ENCODE peak calls at places on chromosomes 3 and 15, in five cellular contexts. One of them, this sample, is unnamed.

GRCh38 chr3:139728414-139728813 is 50.6 kb upstream of the NMNAT3 start:
- DNase-seq in SK-N-SH: no peak
- DNase-seq in HepG2: no peak
- DNase-seq in HEK293T: no peak
- DNase-seq in GM12878: no peak
- DNase-seq in this sample: no peak

GRCh38 chr3:1529666-1530065 is 436.8 kb downstream of the CNTN6 start:
- DNase-seq in HepG2: no peak
- DNase-seq in SK-N-SH: no peak
- DNase-seq in GM12878: no peak
- DNase-seq in HEK293T: no peak
- DNase-seq in this sample: no peak

GRCh38 chr3:198032445-198032936 is 72.5 kb downstream of the LMLN start:
- DNase-seq in HEK293T: no peak
- DNase-seq in HepG2: no peak
- DNase-seq in SK-N-SH: no peak
- DNase-seq in GM12878: no peak
- DNase-seq in this sample: peak; percentile 39

GRCh38 chr15:92343869-92344643 is 49.6 kb upstream of the ST8SIA2 start:
- DNase-seq in HEK293T: no peak
- DNase-seq in HepG2: no peak
- DNase-seq in SK-N-SH: no peak
- DNase-seq in GM12878: no peak
- DNase-seq in this sample: no peak

GRCh38 chr3:86869536-86869935 is 121.4 kb downstream of the VGLL3 start:
- DNase-seq in SK-N-SH: no peak
- DNase-seq in GM12878: no peak
- DNase-seq in HepG2: no peak
- DNase-seq in HEK293T: no peak
- DNase-seq in this sample: no peak

GRCh38 chr15:99615460-99615859 is 49.7 kb downstream of the MEF2A start:
- DNase-seq in HEK293T: no peak
- DNase-seq in SK-N-SH: no peak
- DNase-seq in HepG2: no peak
- DNase-seq in GM12878: no peak
- DNase-seq in this sample: no peak

GRCh38 chr3:182906036-182906435 is 74.3 kb downstream of the DCUN1D1 start:
- DNase-seq in HEK293T: no peak
- DNase-seq in SK-N-SH: no peak
- DNase-seq in GM12878: no peak
- DNase-seq in HepG2: no peak
- DNase-seq in this sample: no peak

GRCh38 chr15:66997212-66997611 is 68.2 kb upstream of the SMAD3 start:
- DNase-seq in GM12878: no peak
- DNase-seq in HEK293T: no peak
- DNase-seq in HepG2: no peak
- DNase-seq in SK-N-SH: no peak
- DNase-seq in this sample: no peak

GRCh38 chr3:194814878-194815357 is 129.2 kb downstream of the FAM43A start:
- DNase-seq in HEK293T: no peak
- DNase-seq in HepG2: no peak
- DNase-seq in GM12878: no peak
- DNase-seq in SK-N-SH: no peak
- DNase-seq in this sample: no peak

GRCh38 chr3:167151671-167152070 is 228.4 kb downstream of the ZBBX start:
- DNase-seq in SK-N-SH: no peak
- DNase-seq in GM12878: no peak
- DNase-seq in HepG2: no peak
- DNase-seq in HEK293T: no peak
- DNase-seq in this sample: no peak

GRCh38 chr15:77481670-77482069 is 61.0 kb downstream of the HMG20A start:
- DNase-seq in HepG2: no peak
- DNase-seq in GM12878: no peak
- DNase-seq in SK-N-SH: no peak
- DNase-seq in HEK293T: no peak
- DNase-seq in this sample: no peak

GRCh38 chr3:31166249-31166885 is 271.9 kb upstream of the GADL1 start:
- DNase-seq in SK-N-SH: no peak
- DNase-seq in HEK293T: no peak
- DNase-seq in HepG2: no peak
- DNase-seq in GM12878: no peak
- DNase-seq in this sample: no peak

GRCh38 chr3:136414476-136414875 is 164.3 kb downstream of the PCCB start:
- DNase-seq in GM12878: no peak
- DNase-seq in SK-N-SH: no peak
- DNase-seq in HepG2: no peak
- DNase-seq in HEK293T: no peak
- DNase-seq in this sample: no peak

GRCh38 chr3:184594386-184595035 is 32.9 kb downstream of the EPHB3 start:
- DNase-seq in GM12878: no peak
- DNase-seq in SK-N-SH: no peak
- DNase-seq in HepG2: no peak
- DNase-seq in HEK293T: no peak
- DNase-seq in this sample: no peak

GRCh38 chr3:111895079-111895478 is 36.0 kb downstream of the PHLDB2 start:
- DNase-seq in GM12878: no peak
- DNase-seq in HEK293T: peak; percentile 39
- DNase-seq in HepG2: peak; percentile 16
- DNase-seq in SK-N-SH: peak; percentile 21
- DNase-seq in this sample: no peak

GRCh38 chr15:79676621-79677020 is 220.2 kb downstream of the MTHFS start:
- DNase-seq in HEK293T: no peak
- DNase-seq in GM12878: no peak
- DNase-seq in HepG2: no peak
- DNase-seq in SK-N-SH: no peak
- DNase-seq in this sample: no peak

GRCh38 chr3:72338942-72339749 is 509.1 kb downstream of the SHQ1 start:
- DNase-seq in SK-N-SH: no peak
- DNase-seq in HEK293T: no peak
- DNase-seq in HepG2: peak; percentile 41
- DNase-seq in GM12878: peak; percentile 15
- DNase-seq in this sample: peak; percentile 87

GRCh38 chr3:45664558-45664957 is 24.6 kb upstream of the SACM1L start:
- DNase-seq in HEK293T: no peak
- DNase-seq in SK-N-SH: no peak
- DNase-seq in HepG2: peak; percentile 18
- DNase-seq in GM12878: peak; percentile 48
- DNase-seq in this sample: no peak

GRCh38 chr3:22819209-22819608 is 383.9 kb upstream of the UBE2E2 start:
- DNase-seq in SK-N-SH: no peak
- DNase-seq in GM12878: no peak
- DNase-seq in HEK293T: no peak
- DNase-seq in HepG2: no peak
- DNase-seq in this sample: no peak

GRCh38 chr3:35666893-35667292 is 27.6 kb downstream of the ARPP21 start:
- DNase-seq in GM12878: no peak
- DNase-seq in HepG2: no peak
- DNase-seq in SK-N-SH: no peak
- DNase-seq in HEK293T: no peak
- DNase-seq in this sample: no peak

GRCh38 chr3:35663471-35663870 is 24.1 kb downstream of the ARPP21 start:
- DNase-seq in SK-N-SH: no peak
- DNase-seq in HEK293T: no peak
- DNase-seq in HepG2: no peak
- DNase-seq in GM12878: no peak
- DNase-seq in this sample: no peak

GRCh38 chr3:35659808-35660207 is 20.5 kb downstream of the ARPP21 start:
- DNase-seq in HEK293T: no peak
- DNase-seq in HepG2: peak; percentile 2
- DNase-seq in SK-N-SH: no peak
- DNase-seq in GM12878: no peak
- DNase-seq in this sample: no peak

GRCh38 chr3:35665390-35666055 is 26.2 kb downstream of the ARPP21 start:
- DNase-seq in HEK293T: no peak
- DNase-seq in SK-N-SH: no peak
- DNase-seq in HepG2: no peak
- DNase-seq in GM12878: no peak
- DNase-seq in this sample: no peak

GRCh38 chr3:35664460-35664919 is 25.2 kb downstream of the ARPP21 start:
- DNase-seq in GM12878: peak; percentile 2
- DNase-seq in HepG2: no peak
- DNase-seq in HEK293T: no peak
- DNase-seq in SK-N-SH: peak; percentile 32
- DNase-seq in this sample: no peak
- TF ChIP-seq FOXM1 in GM12878: no peak
- TF ChIP-seq FOXM1 in HepG2: no peak
- TF ChIP-seq FOXM1 in HEK293T: no peak
- TF ChIP-seq FOXM1 in SK-N-SH: no peak
- TF ChIP-seq FOXM1 in this sample: no peak

DNA sequence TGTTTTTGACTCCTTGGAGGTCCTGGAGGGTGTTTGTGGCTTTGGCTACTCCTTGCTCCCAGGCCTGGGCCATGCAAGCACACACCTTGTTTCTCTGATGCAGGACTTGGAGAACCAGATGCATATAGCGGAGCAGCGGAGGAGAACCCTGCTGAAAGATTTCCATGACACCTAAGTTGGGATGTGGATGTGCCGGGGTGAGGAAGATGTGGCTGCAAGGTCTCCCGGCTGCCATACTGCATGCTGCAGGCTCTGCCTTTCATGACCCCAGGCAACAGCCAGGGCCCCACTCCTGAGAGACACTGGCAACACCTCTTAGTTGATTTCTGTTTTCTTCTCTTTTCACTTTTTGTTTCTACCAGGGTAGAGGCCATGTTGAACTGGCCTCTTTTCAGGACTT is 6.9 kb upstream of the P4HTM start:
- DNase-seq in HEK293T: no peak
- DNase-seq in HepG2: no peak
- DNase-seq in SK-N-SH: no peak
- DNase-seq in GM12878: no peak
- DNase-seq in this sample: no peak
- TF ChIP-seq FOXM1 in HEK293T: no peak
- TF ChIP-seq FOXM1 in HepG2: no peak
- TF ChIP-seq FOXM1 in SK-N-SH: no peak
- TF ChIP-seq FOXM1 in GM12878: no peak
- TF ChIP-seq FOXM1 in this sample: no peak

GRCh38 chr15:85463273-85463937 is 83.0 kb downstream of the AKAP13 start:
- DNase-seq in GM12878: no peak
- DNase-seq in SK-N-SH: no peak
- DNase-seq in HEK293T: no peak
- DNase-seq in HepG2: no peak
- DNase-seq in this sample: no peak
- TF ChIP-seq FOXM1 in GM12878: no peak
- TF ChIP-seq FOXM1 in SK-N-SH: no peak
- TF ChIP-seq FOXM1 in HEK293T: no peak
- TF ChIP-seq FOXM1 in HepG2: no peak
- TF ChIP-seq FOXM1 in this sample: no peak

GRCh38 chr15:60835974-60836373 is 357.0 kb upstream of the ICE2 start:
- DNase-seq in HEK293T: no peak
- DNase-seq in HepG2: no peak
- DNase-seq in GM12878: no peak
- DNase-seq in SK-N-SH: no peak
- DNase-seq in this sample: no peak
- TF ChIP-seq FOXM1 in HEK293T: no peak
- TF ChIP-seq FOXM1 in HepG2: no peak
- TF ChIP-seq FOXM1 in GM12878: no peak
- TF ChIP-seq FOXM1 in SK-N-SH: no peak
- TF ChIP-seq FOXM1 in this sample: no peak

GRCh38 chr3:55492976-55493375 is 5.9 kb upstream of the WNT5A start:
- DNase-seq in GM12878: no peak
- DNase-seq in HepG2: no peak
- DNase-seq in SK-N-SH: no peak
- DNase-seq in HEK293T: no peak
- DNase-seq in this sample: no peak

GRCh38 chr3:55490194-55490913 is 3.2 kb upstream of the WNT5A start:
- DNase-seq in SK-N-SH: no peak
- DNase-seq in GM12878: no peak
- DNase-seq in HEK293T: no peak
- DNase-seq in HepG2: no peak
- DNase-seq in this sample: no peak

GRCh38 chr3:55488398-55489055 is 1.4 kb upstream of the WNT5A start:
- DNase-seq in HEK293T: peak; percentile 56
- DNase-seq in HepG2: no peak
- DNase-seq in GM12878: peak; percentile 26
- DNase-seq in SK-N-SH: peak; percentile 79
- DNase-seq in this sample: peak; percentile 27

GRCh38 chr3:55489804-55490132 is 2.7 kb upstream of the WNT5A start:
- DNase-seq in HepG2: no peak
- DNase-seq in GM12878: no peak
- DNase-seq in SK-N-SH: no peak
- DNase-seq in HEK293T: no peak
- DNase-seq in this sample: no peak

DNA sequence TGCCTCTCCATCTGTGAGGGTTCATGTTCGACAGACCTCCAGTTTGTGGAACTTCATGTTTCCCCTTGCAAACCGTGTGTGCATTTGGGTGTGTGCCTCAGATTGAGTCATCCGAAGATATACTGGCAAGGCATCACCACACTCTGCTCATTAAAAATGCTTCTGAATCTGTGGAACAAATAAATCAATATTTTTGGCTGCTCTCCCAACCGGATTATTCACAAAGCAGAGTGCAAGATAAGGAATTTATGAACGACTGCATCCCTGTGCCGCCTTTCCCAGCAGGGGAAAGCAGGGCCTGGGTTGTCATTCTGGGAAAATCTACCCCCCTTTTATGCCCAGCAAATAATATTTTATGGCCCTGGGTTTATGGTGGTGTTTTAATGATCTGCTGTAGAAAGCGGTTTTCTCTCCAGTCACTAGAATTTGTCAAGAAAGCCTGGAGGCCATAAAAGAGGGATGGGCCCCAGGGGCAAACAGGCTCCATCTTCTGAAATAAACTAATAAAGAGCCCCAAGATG is 4.2 kb upstream of the WNT5A start:
- DNase-seq in SK-N-SH: no peak
- DNase-seq in GM12878: no peak
- DNase-seq in HepG2: no peak
- DNase-seq in HEK293T: no peak
- DNase-seq in this sample: no peak
- TF ChIP-seq FOXM1 in SK-N-SH: no peak
- TF ChIP-seq FOXM1 in GM12878: no peak
- TF ChIP-seq FOXM1 in HepG2: no peak
- TF ChIP-seq FOXM1 in HEK293T: no peak
- TF ChIP-seq FOXM1 in this sample: no peak

DNA sequence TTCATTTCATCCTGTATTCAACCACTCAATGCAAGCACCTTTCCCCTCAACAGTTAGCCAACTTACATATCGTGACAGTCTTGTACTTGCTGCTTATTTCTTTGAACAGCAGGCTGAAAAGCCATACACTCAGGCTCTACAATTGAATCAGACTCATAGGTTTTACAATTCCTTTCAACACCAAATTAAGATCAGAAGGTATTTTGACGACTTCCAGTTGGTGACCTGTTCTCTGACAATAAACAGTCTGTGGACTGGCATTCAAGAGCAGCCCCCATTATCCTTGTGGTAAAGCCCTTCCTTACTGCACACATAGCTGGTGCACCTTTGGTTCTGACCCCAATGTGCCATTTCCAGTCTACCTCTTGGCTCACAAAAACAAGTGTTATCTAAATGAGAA is 140.0 kb upstream of the MB21D2 start:
- DNase-seq in SK-N-SH: no peak
- DNase-seq in HEK293T: no peak
- DNase-seq in HepG2: no peak
- DNase-seq in GM12878: no peak
- DNase-seq in this sample: no peak
- TF ChIP-seq FOXM1 in SK-N-SH: no peak
- TF ChIP-seq FOXM1 in HEK293T: no peak
- TF ChIP-seq FOXM1 in HepG2: no peak
- TF ChIP-seq FOXM1 in GM12878: no peak
- TF ChIP-seq FOXM1 in this sample: no peak

This sample was measured in K562.